ENCODE peak calls at places on chromosomes 4 and X, in nine cellular contexts. F is AG10803, X is endothelial cell of umbilical vein, B is OCI-LY7, T is H9, A is RWPE1, J is type B pancreatic cell, D is endothelial cell, K is GM10248. E is an unnamed sample.
A peak's percentile ranks its signal among the peaks of the same experiment; 100 is the strongest.

GRCh38 chr4:83128235-83128929 is 13.9 kb upstream of the PLAC8 start:
- DNase-seq in F (peak; percentile 94), X (no peak), B (no peak), T (no peak), A (peak; percentile 71), J (no peak), D (no peak), K (no peak), E (no peak)

GRCh38 chr4:167987285-167987684 is 105.1 kb upstream of the ANXA10 start:
- DNase-seq in F (no peak), X (no peak), B (no peak), T (no peak), A (no peak), J (no peak), D (no peak), K (no peak), E (no peak)

GRCh38 chr4:133152801-133153526 is 3.9 kb downstream of the PCDH10 start:
- DNase-seq in F (no peak), X (peak; percentile 68), B (no peak), T (peak; percentile 22), A (no peak), J (peak; percentile 29), D (no peak), K (peak; percentile 9), E (no peak)

GRCh38 chr4:24775209-24775608 is 20.2 kb upstream of the SOD3 start:
- DNase-seq in F (no peak), X (no peak), B (no peak), T (no peak), A (no peak), J (no peak), D (no peak), K (no peak), E (no peak)

GRCh38 chrX:78658851-78659744 is at the start of gene RTL3:
- DNase-seq in F (peak; percentile 90), X (peak; percentile 34), B (no peak), T (no peak), A (no peak), J (no peak), D (no peak), K (no peak), E (no peak)

GRCh38 chr4:121950212-121950679 is 1.6 kb downstream of the TRPC3 start:
- DNase-seq in F (peak; percentile 60), X (peak; percentile 56), B (peak; percentile 29), T (peak; percentile 92), A (peak; percentile 42), J (peak; percentile 90), D (peak; percentile 96), K (peak; percentile 86), E (peak; percentile 65)

GRCh38 chr4:38180456-38180855 is 220.3 kb downstream of the PTTG2 start:
- DNase-seq in F (no peak), X (peak; percentile 4), B (no peak), T (no peak), A (no peak), J (no peak), D (no peak), K (no peak), E (peak; percentile 19)

GRCh38 chr4:150010525-150011126 is 67.6 kb upstream of the DCLK2 start:
- DNase-seq in F (peak; percentile 75), X (peak; percentile 69), B (peak; percentile 27), T (peak; percentile 43), A (peak; percentile 54), J (no peak), D (peak; percentile 37), K (peak; percentile 15), E (peak; percentile 24)

GRCh38 chrX:53320543-53321215 is 39.3 kb upstream of the IQSEC2 start:
- DNase-seq in F (no peak), X (no peak), B (no peak), T (no peak), A (no peak), J (no peak), D (no peak), K (no peak), E (no peak)

GRCh38 chrX:123807825-123808416 is 51.9 kb upstream of the XIAP start:
- DNase-seq in F (peak; percentile 70), X (no peak), B (no peak), T (no peak), A (no peak), J (no peak), D (no peak), K (no peak), E (no peak)

GRCh38 chr4:23779839-23780238 is 110.0 kb downstream of the PPARGC1A start:
- DNase-seq in F (no peak), X (no peak), B (no peak), T (no peak), A (no peak), J (no peak), D (no peak), K (no peak), E (no peak)

GRCh38 chr4:127196656-127197352 is 436.0 kb upstream of the INTU start:
- DNase-seq in F (no peak), X (no peak), B (no peak), T (no peak), A (no peak), J (no peak), D (no peak), K (no peak), E (no peak)

GRCh38 chrX:2360731-2361130 is 140.0 kb downstream of the DHRSX start:
- DNase-seq in F (no peak), X (peak; percentile 38), B (no peak), T (no peak), A (no peak), J (no peak), D (peak; percentile 23), K (no peak), E (peak; percentile 3)

GRCh38 chrX:130975947-130976346 is 72.9 kb upstream of the ENOX2 start:
- DNase-seq in F (peak; percentile 41), X (peak; percentile 60), B (peak; percentile 35), T (no peak), A (peak; percentile 20), J (no peak), D (peak; percentile 28), K (peak; percentile 8), E (peak; percentile 35)

GRCh38 chrX:129540725-129541184 is 696 bp downstream of the OCRL start:
- DNase-seq in F (peak; percentile 28), X (peak; percentile 11), B (peak; percentile 12), T (peak; percentile 33), A (no peak), J (no peak), D (peak; percentile 4), K (peak; percentile 18), E (peak; percentile 22)

GRCh38 chrX:49308604-49309269 is 5.3 kb downstream of the GAGE10 start:
- DNase-seq in F (peak; percentile 12), X (peak; percentile 2), B (no peak), T (no peak), A (no peak), J (no peak), D (no peak), K (no peak), E (no peak)

GRCh38 chr4:170386511-170386910 is 296.8 kb upstream of the AADAT start:
- DNase-seq in F (no peak), X (no peak), B (no peak), T (no peak), A (no peak), J (no peak), D (no peak), K (no peak), E (no peak)

DNA sequence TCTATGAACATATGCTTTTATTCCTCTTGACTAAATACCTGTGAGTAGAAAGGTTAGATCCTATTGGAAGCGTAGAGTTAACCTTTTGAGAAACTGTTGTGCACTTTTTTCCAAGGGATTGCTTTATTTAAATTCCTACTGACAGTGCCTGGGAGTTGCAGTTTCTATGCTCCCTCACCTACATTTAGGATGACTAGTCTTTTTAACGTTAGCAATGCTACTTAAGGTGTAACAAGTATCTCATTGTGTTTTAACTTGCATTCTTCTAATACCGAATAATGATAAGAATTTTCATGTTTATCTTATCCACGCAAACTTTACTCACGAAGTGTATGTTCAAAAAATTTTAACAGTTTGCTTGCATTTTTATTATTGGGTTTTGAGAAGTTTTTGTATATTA is 1123.9 kb upstream of the PCDH7 start:
- DNase-seq in F (no peak), X (no peak), B (no peak), T (no peak), A (no peak), J (no peak), D (no peak), K (no peak), E (no peak)
- TF ChIP-seq CTCF in F (no peak), X (no peak), B (no peak), T (no peak), A (no peak), J (no peak), D (no peak), K (no peak), E (no peak)

GRCh38 chr4:186392017-186392416 is 126.0 kb downstream of the F11 start:
- DNase-seq in F (no peak), X (no peak), B (no peak), T (no peak), A (no peak), J (no peak), D (no peak), K (no peak), E (no peak)
- TF ChIP-seq CTCF in F (no peak), X (no peak), B (no peak), T (no peak), A (no peak), J (no peak), D (no peak), K (no peak), E (no peak)

DNA sequence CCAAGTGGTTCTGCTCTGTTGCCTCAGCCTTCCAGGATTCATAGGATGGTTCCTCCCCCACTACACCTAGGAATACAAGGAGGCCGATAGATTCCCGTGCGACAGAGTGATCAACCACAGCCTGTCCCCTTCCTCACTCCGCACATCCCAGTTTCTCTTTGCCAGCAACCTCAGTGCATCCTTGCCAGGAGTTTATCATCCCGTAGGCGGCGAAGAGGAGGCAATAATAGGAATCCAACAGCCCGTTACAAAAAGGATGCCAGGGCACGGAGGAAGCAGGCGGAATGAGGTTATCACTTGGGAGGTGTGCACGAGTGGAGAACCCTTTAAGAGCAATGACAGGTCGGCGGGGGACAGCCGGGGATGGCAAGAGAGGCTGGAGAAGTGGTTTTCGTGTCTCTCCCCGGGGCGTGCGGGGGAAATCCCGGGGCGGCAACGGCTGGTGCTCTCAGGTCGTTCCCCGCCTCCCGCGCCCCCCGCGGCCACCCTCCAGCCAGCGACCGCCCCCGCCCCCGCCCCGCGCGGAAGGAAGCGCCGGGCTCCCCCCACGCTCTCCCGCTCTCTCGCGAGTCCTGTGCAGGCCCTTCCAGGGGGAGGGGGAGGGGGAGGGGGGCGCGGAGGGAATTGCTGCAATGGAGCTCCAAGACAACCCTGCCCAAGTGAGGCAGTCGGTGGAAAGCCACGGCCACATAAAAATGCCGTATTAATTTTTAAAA is 1.6 kb downstream of the PPP3CA start:
- DNase-seq in F (peak; percentile 47), X (peak; percentile 50), B (peak; percentile 52), T (peak; percentile 42), A (peak; percentile 41), J (peak; percentile 69), D (peak; percentile 70), K (peak; percentile 65), E (peak; percentile 19)
- TF ChIP-seq CTCF in F (peak; percentile 18), X (no peak), B (no peak), T (no peak), A (no peak), J (no peak), D (no peak), K (no peak), E (no peak)

DNA sequence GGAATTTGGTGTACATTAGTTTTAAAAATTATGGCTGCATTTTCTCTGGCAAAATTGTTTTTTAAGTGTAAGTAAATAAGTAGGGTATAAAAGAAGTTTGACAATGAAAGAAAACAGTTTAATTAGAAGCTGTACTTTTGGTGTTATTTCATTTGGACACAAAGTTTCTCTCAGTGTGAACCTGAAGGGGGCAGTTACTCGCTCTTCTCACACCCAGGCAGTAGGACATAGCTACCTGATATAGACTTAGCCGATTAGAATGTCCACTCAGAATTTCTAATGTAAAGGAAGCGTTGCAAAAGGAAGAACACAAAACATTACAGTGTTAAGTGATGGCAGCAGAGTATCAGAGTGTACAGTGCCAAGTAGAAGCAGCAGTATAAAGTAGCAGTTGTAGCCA is 311.9 kb upstream of the TECRL start:
- DNase-seq in F (no peak), X (no peak), B (no peak), T (no peak), A (no peak), J (no peak), D (no peak), K (no peak), E (no peak)
- TF ChIP-seq CTCF in F (no peak), X (no peak), B (no peak), T (peak; percentile 41), A (no peak), J (no peak), D (no peak), K (no peak), E (no peak)